ENCODE peak calls at places on chromosomes 1 and 21, in four cellular contexts. H, P, T and D are unnamed samples.

GRCh38 chr1:94737124-94737998 is 82.8 kb upstream of the SLC44A3 start:
- DNase-seq in H (no peak), P (no peak), T (no peak), D (no peak)

GRCh38 chr1:229030642-229031390 is 240.1 kb upstream of the RAB4A start:
- DNase-seq in H (no peak), P (no peak), T (no peak), D (no peak)

GRCh38 chr1:67201891-67202290 is 35.6 kb downstream of the IL23R start:
- DNase-seq in H (no peak), P (no peak), T (no peak), D (no peak)

GRCh38 chr1:79920970-79921669 is 914.6 kb upstream of the ADGRL4 start:
- DNase-seq in H (no peak), P (no peak), T (no peak), D (no peak)

GRCh38 chr1:90394247-90394646 is 322.9 kb downstream of the BARHL2 start:
- DNase-seq in H (no peak), P (no peak), T (no peak), D (no peak)

GRCh38 chr1:14598007-14598497 is 433 bp upstream of the KAZN start:
- DNase-seq in H (no peak), P (no peak), T (no peak), D (no peak)

GRCh38 chr1:245730796-245731195 is 576.0 kb downstream of the KIF26B start:
- DNase-seq in H (no peak), P (no peak), T (no peak), D (no peak)

GRCh38 chr1:149899460-149900284 is at the start of gene BOLA1:
- DNase-seq in H (peak; percentile 94), P (peak; percentile 71), T (peak; percentile 71), D (peak; percentile 76)

GRCh38 chr1:15765495-15766194 is 7.0 kb downstream of the FBLIM1 start:
- DNase-seq in H (no peak), P (no peak), T (no peak), D (no peak)

GRCh38 chr21:27269646-27270045 is 302.8 kb upstream of the ADAMTS5 start:
- DNase-seq in H (no peak), P (no peak), T (no peak), D (no peak)

GRCh38 chr1:29383972-29384371 is 147.7 kb downstream of the PTPRU start:
- DNase-seq in H (no peak), P (no peak), T (no peak), D (no peak)

GRCh38 chr1:85295006-85295431 is 18.6 kb upstream of the BCL10 start:
- DNase-seq in H (no peak), P (no peak), T (no peak), D (no peak)

GRCh38 chr1:145978477-145978859 is 14.0 kb downstream of the POLR3GL start:
- DNase-seq in H (no peak), P (no peak), T (no peak), D (no peak)

GRCh38 chr1:234535763-234536515 is 57.0 kb upstream of the TARBP1 start:
- DNase-seq in H (no peak), P (no peak), T (no peak), D (no peak)

GRCh38 chr21:42063206-42063577 is 7.9 kb upstream of the UMODL1 start:
- DNase-seq in H (no peak), P (no peak), T (no peak), D (no peak)

GRCh38 chr21:31873696-31874599 is 1.1 kb downstream of the HUNK start:
- DNase-seq in H (peak; percentile 46), P (no peak), T (no peak), D (peak; percentile 12)

GRCh38 chr1:206502813-206503212 is 4.5 kb upstream of the RASSF5 start:
- DNase-seq in H (no peak), P (no peak), T (no peak), D (no peak)

GRCh38 chr1:169240449-169241242 is 127.0 kb downstream of the NME7 start:
- DNase-seq in H (no peak), P (no peak), T (no peak), D (no peak)

GRCh38 chr1:88799433-88799832 is 91.9 kb downstream of the GTF2B start:
- DNase-seq in H (no peak), P (no peak), T (no peak), D (no peak)

GRCh38 chr1:1975535-1975934 is 28.1 kb downstream of the CFAP74 start:
- DNase-seq in H (no peak), P (no peak), T (no peak), D (no peak)

GRCh38 chr1:27539901-27540861 is 50.2 kb upstream of the WASF2 start:
- DNase-seq in H (no peak), P (no peak), T (no peak), D (no peak)

GRCh38 chr1:222060247-222060851 is 318.5 kb upstream of the DUSP10 start:
- DNase-seq in H (no peak), P (no peak), T (no peak), D (no peak)

GRCh38 chr1:103469801-103470200 is 55.7 kb upstream of the RNPC3 start:
- DNase-seq in H (no peak), P (no peak), T (no peak), D (no peak)

GRCh38 chr1:24743404-24744211 is 1.6 kb upstream of the CLIC4 start:
- DNase-seq in H (no peak), P (no peak), T (no peak), D (no peak)

GRCh38 chr21:39690454-39690853 is 54.5 kb upstream of the IGSF5 start:
- DNase-seq in H (no peak), P (no peak), T (no peak), D (no peak)

GRCh38 chr1:36722871-36723270 is 240.2 kb upstream of the CSF3R start:
- DNase-seq in H (no peak), P (no peak), T (no peak), D (no peak)

GRCh38 chr1:194342484-194343262 is 1156.3 kb upstream of the B3GALT2 start:
- DNase-seq in H (no peak), P (no peak), T (no peak), D (no peak)

GRCh38 chr1:160377585-160378206 is 10.8 kb downstream of the NHLH1 start:
- DNase-seq in H (no peak), P (no peak), T (no peak), D (no peak)

GRCh38 chr1:20604678-20605077 is 15.8 kb downstream of the CDA start:
- DNase-seq in H (no peak), P (no peak), T (no peak), D (no peak)

GRCh38 chr1:204150702-204151561 is 912 bp downstream of the ETNK2 start:
- DNase-seq in H (no peak), P (no peak), T (no peak), D (peak; percentile 24)

GRCh38 chr1:170318141-170318540 is 172.4 kb downstream of the NTMT2 start:
- DNase-seq in H (no peak), P (no peak), T (no peak), D (no peak)

GRCh38 chr1:8947127-8947691 is 1.5 kb downstream of the CA6 start:
- DNase-seq in H (no peak), P (no peak), T (no peak), D (peak; percentile 13)

GRCh38 chr1:64866689-64867088 is 99.7 kb downstream of the JAK1 start:
- DNase-seq in H (no peak), P (no peak), T (no peak), D (no peak)